ENCODE peak calls at places on chromosomes 5 and 9, in five cellular contexts. O is PC-9, Z is body of pancreas, W is lower lobe of right lung, N is DND-41. P is an unnamed sample. For H3K4me1, the result is how much of the 10 kb centered on the place peaks cover.

GRCh38 chr9:17613723-17614122 is 34.9 kb downstream of the SH3GL2 start:
- DNase-seq in Z (no peak), N (no peak), W (no peak), O (no peak), P (no peak)

GRCh38 chr9:112535811-112536210 is 49.2 kb downstream of the KIAA1958 start:
- DNase-seq in Z (no peak), O (no peak), W (no peak), N (no peak), P (no peak)

GRCh38 chr5:168263108-168263507 is 28.3 kb upstream of the WWC1 start:
- DNase-seq in Z (no peak), N (no peak), O (no peak), W (no peak), P (no peak)

GRCh38 chr5:55227738-55228430 is 769 bp upstream of the MCIDAS start:
- DNase-seq in W (no peak), Z (no peak), O (no peak), N (no peak), P (no peak)

GRCh38 chr9:124735121-124735520 is 36.0 kb downstream of the NR6A1 start:
- DNase-seq in N (no peak), Z (no peak), W (no peak), O (peak), P (no peak)

GRCh38 chr5:43338856-43339255 is 25.6 kb upstream of the HMGCS1 start:
- DNase-seq in N (no peak), W (no peak), Z (peak), O (no peak), P (no peak)

GRCh38 chr5:101160002-101160401 is 256.9 kb upstream of the ST8SIA4 start:
- DNase-seq in O (no peak), Z (no peak), N (no peak), W (no peak), P (no peak)

GRCh38 chr9:2623046-2623865 is 1.7 kb downstream of the VLDLR start:
- DNase-seq in N (peak), W (peak), O (no peak), Z (peak), P (no peak)

GRCh38 chr5:62144395-62145022 is 161.5 kb upstream of the KIF2A start:
- DNase-seq in O (no peak), Z (peak), W (peak), N (no peak), P (no peak)

GRCh38 chr9:127463382-127463781 is 12.1 kb downstream of the LRSAM1 start:
- DNase-seq in N (no peak), O (no peak), W (no peak), Z (no peak), P (no peak)

GRCh38 chr9:131585375-131585774 is 40.1 kb downstream of the PRRT1B start:
- DNase-seq in W (no peak), O (no peak), Z (peak), N (peak), P (peak)

GRCh38 chr9:117411547-117411946 is 3.3 kb downstream of the ASTN2 start:
- DNase-seq in W (no peak), O (no peak), Z (peak), N (no peak), P (no peak)

GRCh38 chr5:16411741-16412455 is 53.7 kb downstream of the ZNF622 start:
- DNase-seq in O (peak), W (no peak), N (no peak), Z (no peak), P (no peak)

GRCh38 chr5:95862636-95863382 is 40.3 kb upstream of the GLRX start:
- DNase-seq in O (peak), Z (peak), N (no peak), W (no peak), P (peak)

GRCh38 chr5:95863383-95863757 is 40.8 kb upstream of the GLRX start:
- DNase-seq in N (no peak), O (no peak), Z (peak), W (no peak), P (no peak)

GRCh38 chr5:95866431-95867063 is 44.0 kb upstream of the GLRX start:
- DNase-seq in O (no peak), W (no peak), N (no peak), Z (no peak), P (no peak)

GRCh38 chr5:95864456-95864855 is 41.9 kb upstream of the GLRX start:
- DNase-seq in O (no peak), Z (no peak), W (no peak), N (no peak), P (no peak)

DNA sequence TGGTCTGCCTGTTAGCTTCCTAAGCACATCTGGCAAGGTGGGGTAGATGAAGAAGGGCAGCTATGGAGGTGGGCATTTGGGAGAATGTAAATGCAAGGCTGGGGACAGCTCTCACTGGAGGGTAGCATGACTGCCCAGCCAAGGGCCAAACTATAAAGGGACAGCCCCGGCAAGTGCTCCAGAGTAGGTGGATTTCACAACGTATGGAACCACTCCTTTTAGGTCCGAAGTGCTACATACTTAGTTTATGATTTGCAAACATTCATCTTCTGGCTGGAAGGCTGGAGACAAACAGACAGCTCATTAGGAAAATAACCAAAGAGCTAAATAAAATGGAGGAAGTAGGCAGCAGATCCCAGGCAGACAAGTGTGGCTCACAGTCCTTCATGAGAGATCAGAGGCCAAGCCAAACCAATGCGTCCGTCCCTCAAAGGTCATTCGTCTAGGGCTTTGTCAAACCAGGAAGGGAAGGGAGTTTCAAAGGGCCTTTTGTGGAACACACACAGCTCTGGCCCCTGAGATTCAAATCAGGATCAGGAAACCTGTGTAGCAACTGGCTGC is 42.5 kb upstream of the GLRX start:
- DNase-seq in Z (no peak), N (no peak), O (no peak), W (no peak), P (no peak)
- H3K4me1 ChIP-seq in Z (under half), N (under half), O (under half), W (under half), P (under half)

GRCh38 chr5:13946111-13946510 is 1.6 kb upstream of the DNAH5 start:
- DNase-seq in Z (no peak), W (no peak), N (no peak), O (no peak), P (no peak)
- H3K4me3 ChIP-seq in Z (no peak), W (no peak), N (no peak), O (no peak), P (no peak)

GRCh38 chr9:77276799-77277198 is 99.5 kb downstream of the VPS13A start:
- DNase-seq in N (no peak), Z (no peak), O (no peak), W (no peak), P (no peak)

GRCh38 chr9:77271023-77271690 is 93.8 kb downstream of the VPS13A start:
- DNase-seq in W (no peak), Z (no peak), O (no peak), N (no peak), P (no peak)
- H3K27ac ChIP-seq in W (no peak), Z (no peak), O (no peak), N (no peak), P (no peak)

GRCh38 chr9:78884611-78885150 is 587.8 kb downstream of the PSAT1 start:
- DNase-seq in N (no peak), W (no peak), Z (no peak), O (no peak), P (no peak)

GRCh38 chr9:78881295-78881694 is 584.4 kb downstream of the PSAT1 start:
- DNase-seq in N (no peak), Z (no peak), W (no peak), O (no peak), P (no peak)

GRCh38 chr9:78879324-78880100 is 582.6 kb downstream of the PSAT1 start:
- DNase-seq in Z (no peak), N (no peak), O (no peak), W (no peak), P (no peak)

DNA sequence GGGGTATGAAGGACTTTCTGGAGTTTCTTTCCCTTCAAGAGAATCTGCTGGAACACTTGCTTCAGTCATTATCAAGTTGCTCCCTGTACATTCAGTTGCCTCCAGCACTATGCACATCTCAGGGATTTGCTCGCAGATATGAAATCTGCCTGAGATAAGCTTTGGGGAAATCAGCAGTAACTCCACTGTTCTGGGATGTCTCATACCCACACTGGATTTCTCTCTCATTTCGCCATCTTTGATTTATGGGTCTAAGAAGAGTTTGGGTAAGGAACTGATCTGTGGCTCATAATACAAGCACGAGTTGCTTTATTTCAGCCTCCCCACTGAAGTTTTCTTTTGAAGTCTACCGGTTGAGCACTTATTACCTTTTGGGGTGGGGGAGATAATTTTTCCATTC is 585.6 kb downstream of the PSAT1 start:
- DNase-seq in W (no peak), O (no peak), N (no peak), Z (no peak), P (no peak)
- H3K4me1 ChIP-seq in W (under half), O (under half), N (under half), Z (under half), P (under half)

GRCh38 chr5:143776951-143777350 is 35.0 kb upstream of the HMHB1 start:
- DNase-seq in O (no peak), N (no peak), W (no peak), Z (no peak), P (no peak)

GRCh38 chr5:143779506-143779905 is 32.5 kb upstream of the HMHB1 start:
- DNase-seq in Z (no peak), N (no peak), W (no peak), O (no peak), P (no peak)

GRCh38 chr5:143771229-143772001 is 40.5 kb upstream of the HMHB1 start:
- DNase-seq in W (no peak), Z (no peak), O (no peak), N (no peak), P (no peak)

GRCh38 chr5:143772621-143773020 is 39.3 kb upstream of the HMHB1 start:
- DNase-seq in W (no peak), N (no peak), O (no peak), Z (no peak), P (no peak)

DNA sequence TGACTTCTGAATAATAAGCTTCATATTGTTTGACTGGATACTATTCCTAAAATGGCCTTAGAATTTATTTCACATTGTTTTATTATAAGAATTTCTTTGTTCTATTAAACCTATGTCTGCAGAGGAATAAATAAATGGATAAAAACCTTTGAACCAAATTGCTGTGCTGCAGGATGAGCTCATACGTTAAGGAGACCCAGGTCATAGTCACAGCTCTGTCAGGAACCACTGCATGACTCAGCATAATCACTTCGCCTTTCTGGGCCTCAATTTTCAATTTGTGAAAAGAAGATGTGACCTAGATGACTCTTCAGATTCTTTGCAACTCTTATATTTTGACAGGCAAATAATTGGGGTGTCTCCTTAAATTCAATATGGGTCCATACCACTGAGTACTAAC is 36.7 kb upstream of the HMHB1 start:
- DNase-seq in N (peak), Z (no peak), O (no peak), W (no peak), P (no peak)
- H3K4me3 ChIP-seq in N (no peak), Z (no peak), O (no peak), W (no peak), P (no peak)

DNA sequence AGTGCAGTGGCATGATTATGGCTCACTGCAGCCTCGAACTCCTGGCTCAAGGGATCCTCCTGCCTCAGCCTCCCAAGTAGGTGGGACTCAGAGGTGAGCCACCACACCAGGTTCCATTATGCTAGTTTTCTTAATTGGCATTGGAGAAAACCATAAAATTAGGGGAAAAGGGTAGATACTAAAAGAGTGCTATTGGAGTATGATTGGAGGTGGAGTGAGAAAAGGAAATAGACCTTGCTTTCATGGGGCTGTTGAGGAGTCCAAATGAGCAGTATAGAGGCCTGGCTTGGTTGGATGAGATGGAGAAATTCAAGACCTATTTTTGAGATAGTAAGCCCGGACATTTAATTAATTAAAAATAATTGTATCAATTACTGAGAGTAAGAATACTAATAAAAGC is 888 bp upstream of the BRD3OS start:
- DNase-seq in W (no peak), O (no peak), Z (no peak), N (no peak), P (peak)
- H3K27ac ChIP-seq in W (no peak), O (no peak), Z (no peak), N (no peak), P (no peak)

GRCh38 chr9:34454571-34455065 is 3.8 kb downstream of the FAM219A start:
- DNase-seq in Z (no peak), O (peak), W (no peak), N (no peak), P (no peak)

GRCh38 chr9:34452568-34452967 is 5.8 kb downstream of the FAM219A start:
- DNase-seq in W (no peak), Z (no peak), N (no peak), O (no peak), P (no peak)

GRCh38 chr9:34451545-34451944 is 6.8 kb downstream of the FAM219A start:
- DNase-seq in N (no peak), O (peak), W (no peak), Z (no peak), P (peak)

GRCh38 chr9:34451135-34451534 is 7.2 kb downstream of the FAM219A start:
- DNase-seq in W (no peak), Z (no peak), O (no peak), N (no peak), P (no peak)

DNA sequence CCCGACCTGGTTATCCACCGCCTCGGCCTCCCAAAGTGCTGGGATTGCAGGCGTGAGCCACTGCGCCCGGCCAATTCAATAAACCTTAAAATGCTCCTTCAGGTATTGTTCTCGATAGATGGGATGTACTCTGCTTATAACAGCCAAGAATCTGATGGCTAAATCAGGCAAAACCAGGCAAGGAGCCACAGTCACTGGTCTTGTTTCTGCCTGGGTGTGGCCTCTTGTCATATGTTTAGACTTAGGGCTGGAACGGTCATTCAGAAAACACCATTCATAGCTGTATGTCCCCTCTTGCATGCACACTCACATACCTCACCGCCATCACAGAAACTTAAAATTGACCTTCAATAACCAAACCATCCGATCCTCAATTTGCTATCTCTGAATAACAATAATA is 7.7 kb downstream of the FAM219A start:
- DNase-seq in W (no peak), N (no peak), O (no peak), Z (no peak), P (no peak)
- H3K4me1 ChIP-seq in W (under half), N (under half), O (under half), Z (under half), P (under half)

DNA sequence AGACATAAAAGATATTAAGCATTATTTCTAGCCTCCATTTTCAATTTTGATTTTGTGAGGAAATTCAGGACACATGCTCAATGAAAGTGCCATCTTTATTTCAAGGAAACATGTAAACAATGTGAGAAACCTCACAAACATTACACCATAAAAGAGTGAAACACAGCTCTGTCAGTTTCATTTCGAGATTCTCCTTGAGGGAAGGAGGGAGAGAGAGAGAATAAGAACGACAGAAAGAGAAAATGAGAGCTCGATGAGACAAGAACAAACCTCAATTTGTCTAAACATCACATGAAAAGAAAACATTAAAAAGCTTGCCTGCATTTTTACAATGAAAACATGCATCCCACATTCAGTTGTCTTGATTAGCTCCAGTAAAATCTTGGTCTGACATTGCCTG is 553.5 kb upstream of the MEF2C start:
- DNase-seq in Z (no peak), W (no peak), O (no peak), N (no peak), P (no peak)
- H3K4me3 ChIP-seq in Z (no peak), W (no peak), O (no peak), N (no peak), P (no peak)

P was measured in CD4-positive, CD25-positive, alpha-beta regulatory T cell.